ENCODE peak calls at places on chromosomes 3 and 15, in four cellular contexts. F is skeletal muscle cell, L is AG09319, W is astrocyte of the spinal cord. B is an unnamed sample.
A peak's percentile ranks its signal among the peaks of the same experiment; 100 is the strongest.

GRCh38 chr3:79140718-79141117 is 627.1 kb downstream of the ROBO1 start:
- DNase-seq in W (peak; percentile 34), F (peak; percentile 34), L (peak; percentile 0), B (peak; percentile 83)

GRCh38 chr3:98454929-98455328 is 8.1 kb upstream of the OR5K1 start:
- DNase-seq in W (no peak), L (no peak), F (no peak), B (no peak)

GRCh38 chr3:121111914-121112612 is 204.1 kb downstream of the STXBP5L start:
- DNase-seq in F (no peak), W (no peak), L (no peak), B (no peak)

GRCh38 chr3:25633919-25634318 is 30.8 kb downstream of the TOP2B start:
- DNase-seq in L (no peak), W (no peak), F (no peak), B (no peak)

GRCh38 chr3:12746419-12746818 is 12.6 kb downstream of the TMEM40 start:
- DNase-seq in L (no peak), F (no peak), W (no peak), B (no peak)

GRCh38 chr15:74265046-74265639 is 29.0 kb downstream of the CCDC33 start:
- DNase-seq in F (no peak), W (peak; percentile 15), L (no peak), B (peak; percentile 48)

GRCh38 chr3:193240850-193241706 is at the start of gene PLAAT1:
- DNase-seq in W (peak; percentile 58), F (peak; percentile 7), L (no peak), B (peak; percentile 33)

GRCh38 chr15:65194826-65195541 is 9.8 kb upstream of the CLPX start:
- DNase-seq in W (no peak), L (no peak), F (no peak), B (no peak)

GRCh38 chr3:184748219-184749135 is 36.6 kb upstream of the MAGEF1 start:
- DNase-seq in F (no peak), W (no peak), L (no peak), B (peak; percentile 23)

GRCh38 chr3:189914799-189915198 is 205.9 kb downstream of the P3H2 start:
- DNase-seq in F (peak; percentile 91), W (peak; percentile 90), L (peak; percentile 65), B (peak; percentile 91)

GRCh38 chr3:9770276-9770812 is 597 bp upstream of the CAMK1 start:
- DNase-seq in W (no peak), L (no peak), F (no peak), B (peak; percentile 74)

GRCh38 chr3:101271728-101272127 is 48.6 kb downstream of the IMPG2 start:
- DNase-seq in F (no peak), L (no peak), W (no peak), B (no peak)

GRCh38 chr3:7238565-7239295 is 377.8 kb downstream of the GRM7 start:
- DNase-seq in F (no peak), W (no peak), L (no peak), B (no peak)

GRCh38 chr3:17972476-17972875 is 230.0 kb upstream of the TBC1D5 start:
- DNase-seq in F (no peak), W (no peak), L (no peak), B (no peak)

GRCh38 chr3:71650372-71650771 is 66.8 kb upstream of the FOXP1 start:
- DNase-seq in F (no peak), L (no peak), W (no peak), B (no peak)

GRCh38 chr3:53154731-53155320 is 6.2 kb upstream of the PRKCD start:
- DNase-seq in W (no peak), F (no peak), L (no peak), B (no peak)

GRCh38 chr3:32157600-32158264 is 51.3 kb downstream of the GPD1L start:
- DNase-seq in F (no peak), L (no peak), W (no peak), B (no peak)

GRCh38 chr3:19886404-19886803 is 47.6 kb downstream of the EFHB start:
- DNase-seq in W (no peak), L (no peak), F (no peak), B (no peak)

GRCh38 chr3:181564222-181564621 is 147.5 kb upstream of the SOX2 start:
- DNase-seq in L (no peak), W (no peak), F (no peak), B (peak; percentile 2)

B was measured in fibroblast of pulmonary artery.